ENCODE peak calls at places on chromosomes 3 and 15, in ten cellular contexts. One of them, this sample, is unnamed.
A peak's percentile ranks its signal among the peaks of the same experiment; 100 is the strongest.

GRCh38 chr15:96181873-96182301 is 148.6 kb upstream of the NR2F2 start:
- DNase-seq in small intestine: no peak
- DNase-seq in cardiac muscle cell: no peak
- DNase-seq in activated CD4-positive, CD25-positive, alpha-beta regulatory T cell: no peak
- DNase-seq in T1000: no peak
- DNase-seq in NCI-H1092 treated with DMSO at 0.1 percent for 48 hours: no peak
- DNase-seq in fibroblast of pulmonary artery: peak; percentile 90
- DNase-seq in activated gamma-delta T cell treated with Interleukin-2 at 50 U/mL for 16 hours: no peak
- DNase-seq in NAMALWA: no peak
- DNase-seq in skeletal muscle cell: peak; percentile 92
- DNase-seq in this sample: peak; percentile 53

GRCh38 chr3:45632956-45633355 is 38.4 kb downstream of the LIMD1 start:
- DNase-seq in small intestine: no peak
- DNase-seq in cardiac muscle cell: no peak
- DNase-seq in activated CD4-positive, CD25-positive, alpha-beta regulatory T cell: no peak
- DNase-seq in T1000: no peak
- DNase-seq in NCI-H1092 treated with DMSO at 0.1 percent for 48 hours: no peak
- DNase-seq in fibroblast of pulmonary artery: no peak
- DNase-seq in activated gamma-delta T cell treated with Interleukin-2 at 50 U/mL for 16 hours: no peak
- DNase-seq in NAMALWA: no peak
- DNase-seq in skeletal muscle cell: no peak
- DNase-seq in this sample: no peak

GRCh38 chr15:62758126-62758951 is 284.2 kb upstream of the TPM1 start:
- DNase-seq in small intestine: no peak
- DNase-seq in cardiac muscle cell: peak; percentile 29
- DNase-seq in activated CD4-positive, CD25-positive, alpha-beta regulatory T cell: no peak
- DNase-seq in T1000: peak; percentile 63
- DNase-seq in NCI-H1092 treated with DMSO at 0.1 percent for 48 hours: no peak
- DNase-seq in fibroblast of pulmonary artery: peak; percentile 90
- DNase-seq in activated gamma-delta T cell treated with Interleukin-2 at 50 U/mL for 16 hours: no peak
- DNase-seq in NAMALWA: no peak
- DNase-seq in skeletal muscle cell: peak; percentile 87
- DNase-seq in this sample: peak; percentile 97

GRCh38 chr3:9893739-9894138 is 3.3 kb downstream of the JAGN1 start:
- DNase-seq in small intestine: no peak
- DNase-seq in cardiac muscle cell: no peak
- DNase-seq in activated CD4-positive, CD25-positive, alpha-beta regulatory T cell: no peak
- DNase-seq in T1000: no peak
- DNase-seq in NCI-H1092 treated with DMSO at 0.1 percent for 48 hours: no peak
- DNase-seq in fibroblast of pulmonary artery: no peak
- DNase-seq in activated gamma-delta T cell treated with Interleukin-2 at 50 U/mL for 16 hours: no peak
- DNase-seq in NAMALWA: no peak
- DNase-seq in skeletal muscle cell: no peak
- DNase-seq in this sample: no peak

GRCh38 chr3:81839504-81840094 is 78.2 kb upstream of the GBE1 start:
- DNase-seq in small intestine: no peak
- DNase-seq in cardiac muscle cell: no peak
- DNase-seq in activated CD4-positive, CD25-positive, alpha-beta regulatory T cell: no peak
- DNase-seq in T1000: no peak
- DNase-seq in NCI-H1092 treated with DMSO at 0.1 percent for 48 hours: no peak
- DNase-seq in fibroblast of pulmonary artery: no peak
- DNase-seq in activated gamma-delta T cell treated with Interleukin-2 at 50 U/mL for 16 hours: no peak
- DNase-seq in NAMALWA: no peak
- DNase-seq in skeletal muscle cell: no peak
- DNase-seq in this sample: no peak

GRCh38 chr15:61063875-61064320 is 165.2 kb downstream of the RORA start:
- DNase-seq in small intestine: peak; percentile 33
- DNase-seq in cardiac muscle cell: no peak
- DNase-seq in activated CD4-positive, CD25-positive, alpha-beta regulatory T cell: no peak
- DNase-seq in T1000: no peak
- DNase-seq in NCI-H1092 treated with DMSO at 0.1 percent for 48 hours: no peak
- DNase-seq in fibroblast of pulmonary artery: no peak
- DNase-seq in activated gamma-delta T cell treated with Interleukin-2 at 50 U/mL for 16 hours: no peak
- DNase-seq in NAMALWA: no peak
- DNase-seq in skeletal muscle cell: no peak
- DNase-seq in this sample: no peak

GRCh38 chr15:69126054-69126469 is 34.4 kb upstream of the GLCE start:
- DNase-seq in small intestine: peak; percentile 44
- DNase-seq in cardiac muscle cell: no peak
- DNase-seq in activated CD4-positive, CD25-positive, alpha-beta regulatory T cell: no peak
- DNase-seq in T1000: no peak
- DNase-seq in NCI-H1092 treated with DMSO at 0.1 percent for 48 hours: no peak
- DNase-seq in fibroblast of pulmonary artery: peak; percentile 96
- DNase-seq in activated gamma-delta T cell treated with Interleukin-2 at 50 U/mL for 16 hours: no peak
- DNase-seq in NAMALWA: no peak
- DNase-seq in skeletal muscle cell: peak; percentile 51
- DNase-seq in this sample: peak; percentile 39

GRCh38 chr3:23785882-23786281 is 19.9 kb upstream of the UBE2E1 start:
- DNase-seq in small intestine: no peak
- DNase-seq in cardiac muscle cell: no peak
- DNase-seq in activated CD4-positive, CD25-positive, alpha-beta regulatory T cell: no peak
- DNase-seq in T1000: no peak
- DNase-seq in NCI-H1092 treated with DMSO at 0.1 percent for 48 hours: no peak
- DNase-seq in fibroblast of pulmonary artery: no peak
- DNase-seq in activated gamma-delta T cell treated with Interleukin-2 at 50 U/mL for 16 hours: no peak
- DNase-seq in NAMALWA: no peak
- DNase-seq in skeletal muscle cell: no peak
- DNase-seq in this sample: no peak

GRCh38 chr3:4997946-4998345 is 18.7 kb downstream of the BHLHE40 start:
- DNase-seq in small intestine: no peak
- DNase-seq in cardiac muscle cell: no peak
- DNase-seq in activated CD4-positive, CD25-positive, alpha-beta regulatory T cell: no peak
- DNase-seq in T1000: no peak
- DNase-seq in NCI-H1092 treated with DMSO at 0.1 percent for 48 hours: no peak
- DNase-seq in fibroblast of pulmonary artery: no peak
- DNase-seq in activated gamma-delta T cell treated with Interleukin-2 at 50 U/mL for 16 hours: no peak
- DNase-seq in NAMALWA: no peak
- DNase-seq in skeletal muscle cell: no peak
- DNase-seq in this sample: no peak

GRCh38 chr3:126546549-126547239 is 12.0 kb downstream of the C3orf22 start:
- DNase-seq in small intestine: no peak
- DNase-seq in cardiac muscle cell: no peak
- DNase-seq in activated CD4-positive, CD25-positive, alpha-beta regulatory T cell: no peak
- DNase-seq in T1000: no peak
- DNase-seq in NCI-H1092 treated with DMSO at 0.1 percent for 48 hours: no peak
- DNase-seq in fibroblast of pulmonary artery: no peak
- DNase-seq in activated gamma-delta T cell treated with Interleukin-2 at 50 U/mL for 16 hours: no peak
- DNase-seq in NAMALWA: no peak
- DNase-seq in skeletal muscle cell: no peak
- DNase-seq in this sample: no peak

GRCh38 chr3:59482001-59482400 is 432.2 kb upstream of the CFAP20DC start:
- DNase-seq in small intestine: no peak
- DNase-seq in cardiac muscle cell: no peak
- DNase-seq in activated CD4-positive, CD25-positive, alpha-beta regulatory T cell: no peak
- DNase-seq in T1000: no peak
- DNase-seq in NCI-H1092 treated with DMSO at 0.1 percent for 48 hours: no peak
- DNase-seq in fibroblast of pulmonary artery: no peak
- DNase-seq in activated gamma-delta T cell treated with Interleukin-2 at 50 U/mL for 16 hours: no peak
- DNase-seq in NAMALWA: no peak
- DNase-seq in skeletal muscle cell: no peak
- DNase-seq in this sample: peak; percentile 59

GRCh38 chr3:106728315-106728821 is 648.9 kb upstream of the CCDC54 start:
- DNase-seq in small intestine: no peak
- DNase-seq in cardiac muscle cell: no peak
- DNase-seq in activated CD4-positive, CD25-positive, alpha-beta regulatory T cell: no peak
- DNase-seq in T1000: peak; percentile 3
- DNase-seq in NCI-H1092 treated with DMSO at 0.1 percent for 48 hours: no peak
- DNase-seq in fibroblast of pulmonary artery: peak; percentile 98
- DNase-seq in activated gamma-delta T cell treated with Interleukin-2 at 50 U/mL for 16 hours: no peak
- DNase-seq in NAMALWA: no peak
- DNase-seq in skeletal muscle cell: peak; percentile 94
- DNase-seq in this sample: peak; percentile 100

GRCh38 chr15:85709250-85709649 is 85.5 kb downstream of the KLHL25 start:
- DNase-seq in small intestine: no peak
- DNase-seq in cardiac muscle cell: no peak
- DNase-seq in activated CD4-positive, CD25-positive, alpha-beta regulatory T cell: no peak
- DNase-seq in T1000: no peak
- DNase-seq in NCI-H1092 treated with DMSO at 0.1 percent for 48 hours: no peak
- DNase-seq in fibroblast of pulmonary artery: no peak
- DNase-seq in activated gamma-delta T cell treated with Interleukin-2 at 50 U/mL for 16 hours: no peak
- DNase-seq in NAMALWA: no peak
- DNase-seq in skeletal muscle cell: no peak
- DNase-seq in this sample: no peak

GRCh38 chr15:44811347-44811746 is 75.0 kb downstream of the TRIM69 start:
- DNase-seq in small intestine: peak; percentile 54
- DNase-seq in cardiac muscle cell: no peak
- DNase-seq in activated CD4-positive, CD25-positive, alpha-beta regulatory T cell: no peak
- DNase-seq in T1000: no peak
- DNase-seq in NCI-H1092 treated with DMSO at 0.1 percent for 48 hours: peak; percentile 80
- DNase-seq in fibroblast of pulmonary artery: no peak
- DNase-seq in activated gamma-delta T cell treated with Interleukin-2 at 50 U/mL for 16 hours: no peak
- DNase-seq in NAMALWA: peak; percentile 16
- DNase-seq in skeletal muscle cell: no peak
- DNase-seq in this sample: no peak

GRCh38 chr15:74826372-74826819 is at the start of gene CPLX3:
- DNase-seq in small intestine: no peak
- DNase-seq in cardiac muscle cell: peak; percentile 74
- DNase-seq in activated CD4-positive, CD25-positive, alpha-beta regulatory T cell: no peak
- DNase-seq in T1000: no peak
- DNase-seq in NCI-H1092 treated with DMSO at 0.1 percent for 48 hours: no peak
- DNase-seq in fibroblast of pulmonary artery: no peak
- DNase-seq in activated gamma-delta T cell treated with Interleukin-2 at 50 U/mL for 16 hours: peak; percentile 40
- DNase-seq in NAMALWA: no peak
- DNase-seq in skeletal muscle cell: no peak
- DNase-seq in this sample: no peak

GRCh38 chr15:80512729-80513670 is 108.8 kb downstream of the ARNT2 start:
- DNase-seq in small intestine: no peak
- DNase-seq in cardiac muscle cell: no peak
- DNase-seq in activated CD4-positive, CD25-positive, alpha-beta regulatory T cell: no peak
- DNase-seq in T1000: no peak
- DNase-seq in NCI-H1092 treated with DMSO at 0.1 percent for 48 hours: no peak
- DNase-seq in fibroblast of pulmonary artery: peak; percentile 27
- DNase-seq in activated gamma-delta T cell treated with Interleukin-2 at 50 U/mL for 16 hours: no peak
- DNase-seq in NAMALWA: peak; percentile 5
- DNase-seq in skeletal muscle cell: no peak
- DNase-seq in this sample: no peak

This sample was measured in astrocyte.